ENCODE peak calls at places on chromosomes 3 and 15, in four cellular contexts. O, Y, S and B are unnamed samples.
A peak's percentile ranks its signal among the peaks of the same experiment; 100 is the strongest.

GRCh38 chr3:21752749-21753347 is 1.8 kb upstream of the ZNF385D start:
- DNase-seq in O (peak; percentile 74), S (no peak), Y (no peak), B (peak; percentile 30)

GRCh38 chr3:4978966-4979400 is 254 bp upstream of the BHLHE40 start:
- DNase-seq in O (peak; percentile 55), Y (peak; percentile 96), S (peak; percentile 95), B (peak; percentile 94)

GRCh38 chr3:27613846-27614500 is 108.2 kb downstream of the EOMES start:
- DNase-seq in O (no peak), Y (no peak), S (no peak), B (no peak)

GRCh38 chr3:126848991-126849390 is 133.9 kb upstream of the PLXNA1 start:
- DNase-seq in Y (peak; percentile 46), S (no peak), O (no peak), B (no peak)

GRCh38 chr3:151009430-151009829 is 36.9 kb upstream of the CLRN1 start:
- DNase-seq in S (no peak), O (no peak), Y (no peak), B (no peak)

GRCh38 chr15:78083687-78084358 is 6.3 kb upstream of the TBC1D2B start:
- DNase-seq in O (no peak), S (peak; percentile 56), Y (no peak), B (no peak)

GRCh38 chr3:54706783-54707182 is 221.1 kb downstream of the LRTM1 start:
- DNase-seq in S (no peak), O (no peak), Y (no peak), B (peak; percentile 55)

GRCh38 chr3:104297617-104298016 is 1069.1 kb upstream of the ALCAM start:
- DNase-seq in O (no peak), Y (no peak), S (no peak), B (no peak)

GRCh38 chr3:41716391-41716910 is 245.5 kb downstream of the ULK4 start:
- DNase-seq in O (no peak), Y (no peak), S (no peak), B (no peak)

GRCh38 chr3:99648496-99648895 is 10.1 kb downstream of the COL8A1 start:
- DNase-seq in S (no peak), Y (no peak), O (no peak), B (no peak)

GRCh38 chr3:99648091-99648490 is 9.7 kb downstream of the COL8A1 start:
- DNase-seq in Y (no peak), O (no peak), S (peak; percentile 40), B (no peak)

GRCh38 chr3:99656606-99657005 is 18.2 kb downstream of the COL8A1 start:
- DNase-seq in Y (no peak), O (no peak), S (no peak), B (no peak)

GRCh38 chr3:99647081-99647480 is 8.7 kb downstream of the COL8A1 start:
- DNase-seq in Y (no peak), S (no peak), O (no peak), B (no peak)

GRCh38 chr3:99651561-99651960 is 13.2 kb downstream of the COL8A1 start:
- DNase-seq in Y (no peak), S (peak; percentile 42), O (no peak), B (no peak)
- H3K27ac ChIP-seq in Y (no peak overlapping the region), S (no peak overlapping the region), O (no peak overlapping the region), B (no peak overlapping the region)

GRCh38 chr3:141386611-141387110 is 18.4 kb downstream of the ZBTB38 start:
- DNase-seq in Y (no peak), S (no peak), O (no peak), B (peak; percentile 67)
- H3K27ac ChIP-seq in Y (peak overlapping the region; percentile 12), S (no peak overlapping the region), O (no peak overlapping the region), B (peak overlapping the region; percentile 83)

GRCh38 chr15:29299331-29299730 is 29.7 kb upstream of the NSMCE3 start:
- DNase-seq in S (no peak), Y (no peak), O (no peak), B (no peak)
- H3K27ac ChIP-seq in S (no peak overlapping the region), Y (no peak overlapping the region), O (no peak overlapping the region), B (no peak overlapping the region)

GRCh38 chr3:45657853-45658252 is 31.3 kb upstream of the SACM1L start:
- DNase-seq in O (no peak), Y (no peak), S (no peak), B (no peak)

GRCh38 chr3:45654344-45654934 is 34.8 kb upstream of the SACM1L start:
- DNase-seq in S (no peak), Y (no peak), O (no peak), B (no peak)

GRCh38 chr3:45655906-45656305 is 33.3 kb upstream of the SACM1L start:
- DNase-seq in Y (no peak), O (no peak), S (no peak), B (no peak)

GRCh38 chr3:45656575-45657363 is 32.4 kb upstream of the SACM1L start:
- DNase-seq in Y (peak; percentile 97), S (peak; percentile 92), O (peak; percentile 90), B (peak; percentile 88)

GRCh38 chr3:45653205-45653604 is 36.0 kb upstream of the SACM1L start:
- DNase-seq in S (no peak), O (no peak), Y (no peak), B (no peak)
- H3K27ac ChIP-seq in S (no peak overlapping the region), O (no peak overlapping the region), Y (no peak overlapping the region), B (no peak overlapping the region)

GRCh38 chr15:63338170-63338569 is 43.5 kb downstream of the CA12 start:
- DNase-seq in Y (no peak), S (no peak), O (no peak), B (no peak)
- H3K27ac ChIP-seq in Y (no peak overlapping the region), S (no peak overlapping the region), O (no peak overlapping the region), B (no peak overlapping the region)

GRCh38 chr3:99365979-99366378 is 272.4 kb upstream of the COL8A1 start:
- DNase-seq in Y (no peak), O (no peak), S (no peak), B (no peak)

GRCh38 chr3:99366663-99367429 is 271.5 kb upstream of the COL8A1 start:
- DNase-seq in O (peak; percentile 29), S (no peak), Y (peak; percentile 68), B (no peak)

GRCh38 chr3:99365396-99365795 is 273.0 kb upstream of the COL8A1 start:
- DNase-seq in S (no peak), Y (no peak), O (no peak), B (no peak)
- H3K27ac ChIP-seq in S (no peak overlapping the region), Y (no peak overlapping the region), O (no peak overlapping the region), B (no peak overlapping the region)

DNA sequence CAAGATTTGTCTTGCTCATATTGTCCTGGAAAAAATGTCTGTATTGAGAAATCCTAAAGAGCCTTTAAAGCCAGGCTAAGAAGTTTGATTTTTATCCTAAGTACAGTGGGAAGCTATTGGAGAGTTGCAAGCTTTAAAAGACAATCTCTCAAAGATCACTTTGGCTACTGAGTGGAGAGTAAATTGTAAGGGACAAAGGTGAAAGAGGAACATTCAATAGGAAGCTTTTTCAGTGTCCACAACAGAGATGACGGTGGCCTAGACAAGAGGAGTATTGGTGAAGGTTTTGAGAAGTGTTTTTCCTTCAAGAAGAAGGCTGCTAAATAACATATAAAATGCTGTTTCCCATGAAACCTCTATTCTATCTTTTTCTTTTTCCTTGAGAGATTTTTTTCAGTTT is 249.5 kb upstream of the IL12A start:
- DNase-seq in S (no peak), O (no peak), Y (no peak), B (no peak)
- H3K27ac ChIP-seq in S (no peak overlapping the region), O (no peak overlapping the region), Y (no peak overlapping the region), B (no peak overlapping the region)

GRCh38 chr15:52559583-52559982 is 9.2 kb downstream of the ARPP19 start:
- DNase-seq in S (no peak), Y (no peak), O (no peak), B (no peak)
- H3K27ac ChIP-seq in S (no peak overlapping the region), Y (no peak overlapping the region), O (peak overlapping the region; percentile 40), B (peak overlapping the region; percentile 57)

GRCh38 chr15:68265674-68266073 is 11.9 kb upstream of the FEM1B start:
- DNase-seq in O (no peak), S (no peak), Y (no peak), B (no peak)
- H3K27ac ChIP-seq in O (no peak overlapping the region), S (no peak overlapping the region), Y (no peak overlapping the region), B (no peak overlapping the region)

GRCh38 chr3:14474363-14475081 is 65.6 kb downstream of the GRIP2 start:
- DNase-seq in O (no peak), S (no peak), Y (no peak), B (no peak)
- H3K27ac ChIP-seq in O (no peak overlapping the region), S (no peak overlapping the region), Y (no peak overlapping the region), B (no peak overlapping the region)